ENCODE peak calls at places on chromosomes 1 and 21, in nine cellular contexts. One of them, this sample, is unnamed.

GRCh38 chr1:171421413-171422020 is 63.8 kb upstream of the PRRC2C start:
- DNase-seq in tibial nerve: no peak
- DNase-seq in uterus: no peak
- DNase-seq in neural progenitor cell: no peak
- DNase-seq in fibroblast of lung: no peak
- DNase-seq in pancreas: no peak
- DNase-seq in HCT116: no peak
- DNase-seq in AG04449: no peak
- DNase-seq in heart right ventricle: no peak
- DNase-seq in this sample: no peak

GRCh38 chr1:26278835-26279597 is 870 bp upstream of the SH3BGRL3 start:
- DNase-seq in tibial nerve: peak; percentile 36
- DNase-seq in uterus: peak; percentile 43
- DNase-seq in neural progenitor cell: peak; percentile 24
- DNase-seq in fibroblast of lung: peak; percentile 45
- DNase-seq in pancreas: no peak
- DNase-seq in HCT116: no peak
- DNase-seq in AG04449: no peak
- DNase-seq in heart right ventricle: no peak
- DNase-seq in this sample: no peak

GRCh38 chr1:25913166-25913565 is 6.9 kb upstream of the STMN1 start:
- DNase-seq in tibial nerve: no peak
- DNase-seq in uterus: no peak
- DNase-seq in neural progenitor cell: no peak
- DNase-seq in fibroblast of lung: no peak
- DNase-seq in pancreas: no peak
- DNase-seq in HCT116: no peak
- DNase-seq in AG04449: no peak
- DNase-seq in heart right ventricle: no peak
- DNase-seq in this sample: no peak

GRCh38 chr1:215569987-215570824 is 3.1 kb downstream of the KCTD3 start:
- DNase-seq in tibial nerve: no peak
- DNase-seq in uterus: no peak
- DNase-seq in neural progenitor cell: no peak
- DNase-seq in fibroblast of lung: no peak
- DNase-seq in pancreas: no peak
- DNase-seq in HCT116: no peak
- DNase-seq in AG04449: no peak
- DNase-seq in heart right ventricle: no peak
- DNase-seq in this sample: no peak

GRCh38 chr21:45825209-45825602 is 156.4 kb upstream of the COL6A1 start:
- DNase-seq in tibial nerve: no peak
- DNase-seq in uterus: peak; percentile 9
- DNase-seq in neural progenitor cell: no peak
- DNase-seq in fibroblast of lung: no peak
- DNase-seq in pancreas: no peak
- DNase-seq in HCT116: no peak
- DNase-seq in AG04449: no peak
- DNase-seq in heart right ventricle: no peak
- DNase-seq in this sample: no peak

GRCh38 chr1:2866415-2867086 is 65.1 kb upstream of the TTC34 start:
- DNase-seq in tibial nerve: no peak
- DNase-seq in uterus: no peak
- DNase-seq in neural progenitor cell: no peak
- DNase-seq in fibroblast of lung: no peak
- DNase-seq in pancreas: peak; percentile 21
- DNase-seq in HCT116: no peak
- DNase-seq in AG04449: no peak
- DNase-seq in heart right ventricle: peak; percentile 4
- DNase-seq in this sample: no peak

GRCh38 chr1:205812271-205812877 is 624 bp downstream of the SLC41A1 start:
- DNase-seq in tibial nerve: peak; percentile 20
- DNase-seq in uterus: peak; percentile 39
- DNase-seq in neural progenitor cell: peak; percentile 74
- DNase-seq in fibroblast of lung: peak; percentile 22
- DNase-seq in pancreas: no peak
- DNase-seq in HCT116: no peak
- DNase-seq in AG04449: no peak
- DNase-seq in heart right ventricle: no peak
- DNase-seq in this sample: no peak

GRCh38 chr21:14889080-14889805 is 175.6 kb downstream of the NRIP1 start:
- DNase-seq in tibial nerve: peak; percentile 56
- DNase-seq in uterus: no peak
- DNase-seq in neural progenitor cell: no peak
- DNase-seq in fibroblast of lung: peak; percentile 80
- DNase-seq in pancreas: no peak
- DNase-seq in HCT116: no peak
- DNase-seq in AG04449: no peak
- DNase-seq in heart right ventricle: no peak
- DNase-seq in this sample: peak; percentile 71

DNA sequence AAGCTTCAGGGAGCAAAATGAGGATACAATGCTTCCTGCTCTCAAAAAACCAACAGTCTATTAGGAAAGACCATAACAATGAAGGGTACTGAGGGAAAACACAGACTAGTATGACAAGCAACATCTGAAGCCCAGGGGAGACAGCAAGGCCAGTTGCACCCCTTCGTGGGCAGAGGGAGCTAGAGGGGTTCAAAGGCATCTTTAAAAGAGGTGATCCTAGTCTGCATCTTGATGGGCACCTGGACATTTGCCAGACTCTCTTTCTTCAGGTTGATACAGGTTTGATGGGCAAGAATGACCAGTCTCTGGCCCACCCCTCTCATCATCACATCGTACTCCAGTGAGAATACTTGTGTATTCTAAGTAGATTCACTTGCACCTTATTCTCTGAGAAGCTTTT is 177.7 kb downstream of the VAV3 start:
- DNase-seq in tibial nerve: no peak
- DNase-seq in uterus: no peak
- DNase-seq in neural progenitor cell: peak; percentile 18
- DNase-seq in fibroblast of lung: no peak
- DNase-seq in pancreas: no peak
- DNase-seq in HCT116: no peak
- DNase-seq in AG04449: no peak
- DNase-seq in heart right ventricle: no peak
- DNase-seq in this sample: no peak
- TF ChIP-seq CTCF in tibial nerve: no peak
- TF ChIP-seq CTCF in uterus: no peak
- TF ChIP-seq CTCF in neural progenitor cell: peak; percentile 41
- TF ChIP-seq CTCF in fibroblast of lung: peak; percentile 10
- TF ChIP-seq CTCF in pancreas: no peak
- TF ChIP-seq CTCF in HCT116: no peak
- TF ChIP-seq CTCF in AG04449: no peak
- TF ChIP-seq CTCF in heart right ventricle: peak; percentile 34
- TF ChIP-seq CTCF in this sample: peak; percentile 47

DNA sequence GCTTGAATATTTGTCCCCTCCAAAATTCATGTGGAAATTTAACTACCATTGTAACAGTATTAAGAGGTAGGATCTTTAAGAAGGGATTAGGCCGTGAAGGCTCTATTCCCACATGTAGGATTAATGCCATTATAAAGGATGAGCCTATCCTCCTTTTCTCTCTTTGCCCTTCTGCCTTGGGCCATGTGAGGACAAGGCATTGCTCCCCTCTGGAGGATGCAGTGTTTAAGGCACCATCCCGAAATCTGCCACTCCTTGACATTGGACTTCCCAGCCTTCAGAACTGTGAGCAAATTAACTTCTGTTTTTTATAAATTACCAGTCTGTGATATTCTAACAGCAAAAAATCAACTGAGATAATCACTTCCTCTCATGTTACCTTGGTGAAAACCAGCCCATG is 124.4 kb downstream of the TOMM20 start:
- DNase-seq in tibial nerve: no peak
- DNase-seq in uterus: no peak
- DNase-seq in neural progenitor cell: no peak
- DNase-seq in fibroblast of lung: no peak
- DNase-seq in pancreas: no peak
- DNase-seq in HCT116: no peak
- DNase-seq in AG04449: no peak
- DNase-seq in heart right ventricle: no peak
- DNase-seq in this sample: no peak
- H3K4me3 ChIP-seq in tibial nerve: no peak overlapping the region
- H3K4me3 ChIP-seq in uterus: no peak overlapping the region
- H3K4me3 ChIP-seq in neural progenitor cell: no peak overlapping the region
- H3K4me3 ChIP-seq in fibroblast of lung: no peak overlapping the region
- H3K4me3 ChIP-seq in pancreas: no peak overlapping the region
- H3K4me3 ChIP-seq in HCT116: no peak overlapping the region
- H3K4me3 ChIP-seq in AG04449: no peak overlapping the region
- H3K4me3 ChIP-seq in heart right ventricle: no peak overlapping the region
- H3K4me3 ChIP-seq in this sample: no peak overlapping the region

GRCh38 chr21:17915976-17916375 is 96.8 kb upstream of the C21orf91 start:
- DNase-seq in tibial nerve: no peak
- DNase-seq in uterus: no peak
- DNase-seq in neural progenitor cell: no peak
- DNase-seq in fibroblast of lung: no peak
- DNase-seq in pancreas: no peak
- DNase-seq in HCT116: no peak
- DNase-seq in AG04449: no peak
- DNase-seq in heart right ventricle: no peak
- DNase-seq in this sample: no peak

GRCh38 chr21:17925000-17925610 is 105.9 kb upstream of the C21orf91 start:
- DNase-seq in tibial nerve: peak; percentile 66
- DNase-seq in uterus: peak; percentile 63
- DNase-seq in neural progenitor cell: peak; percentile 83
- DNase-seq in fibroblast of lung: peak; percentile 61
- DNase-seq in pancreas: no peak
- DNase-seq in HCT116: peak; percentile 59
- DNase-seq in AG04449: no peak
- DNase-seq in heart right ventricle: no peak
- DNase-seq in this sample: no peak

GRCh38 chr21:17925900-17926299 is 106.7 kb upstream of the C21orf91 start:
- DNase-seq in tibial nerve: no peak
- DNase-seq in uterus: no peak
- DNase-seq in neural progenitor cell: peak; percentile 27
- DNase-seq in fibroblast of lung: peak; percentile 48
- DNase-seq in pancreas: no peak
- DNase-seq in HCT116: no peak
- DNase-seq in AG04449: no peak
- DNase-seq in heart right ventricle: no peak
- DNase-seq in this sample: no peak

DNA sequence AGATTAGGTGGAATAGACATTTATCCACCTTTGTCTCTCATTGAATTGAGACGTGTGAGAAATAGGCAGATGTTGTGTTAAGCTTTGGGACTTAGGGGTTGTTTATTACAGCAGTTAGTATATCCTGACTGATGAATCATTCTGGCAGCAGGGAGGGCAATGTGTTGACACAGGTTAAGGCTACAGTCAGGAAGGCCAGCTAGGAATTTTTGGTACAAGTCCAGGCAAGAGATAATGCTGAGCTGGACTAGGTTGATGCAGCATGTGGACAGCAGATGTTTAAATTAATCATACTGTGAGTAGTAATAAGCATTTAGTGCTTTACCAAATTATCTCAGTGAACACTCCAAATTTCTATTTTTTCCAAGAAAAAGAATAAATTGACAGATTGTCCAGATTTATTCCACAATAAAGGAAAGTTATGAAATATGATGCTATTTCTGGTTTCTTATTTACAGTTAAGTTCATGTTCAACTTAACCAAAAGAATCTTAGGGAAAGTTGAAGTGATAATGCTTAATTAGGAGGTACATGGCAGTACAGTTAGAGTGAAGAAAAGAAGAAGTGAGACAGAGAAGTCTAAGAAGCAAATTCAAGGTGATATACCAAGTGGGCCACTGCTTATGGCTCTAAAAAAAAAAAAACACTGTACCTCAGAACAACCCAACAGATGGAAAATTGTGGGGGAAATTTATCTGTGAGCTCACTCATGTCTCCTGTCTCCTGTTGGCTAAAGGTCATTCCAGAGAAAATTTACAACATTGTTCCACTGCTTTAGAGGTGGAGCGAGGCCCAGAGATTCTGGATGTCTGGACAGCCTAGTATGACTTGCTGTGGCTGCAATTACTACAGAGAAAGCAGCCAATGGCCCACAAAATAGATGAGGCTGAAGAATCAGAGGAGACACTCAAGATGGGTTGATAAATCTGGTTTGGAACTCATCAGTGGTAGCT is 102.7 kb upstream of the C21orf91 start:
- DNase-seq in tibial nerve: peak; percentile 41
- DNase-seq in uterus: peak; percentile 81
- DNase-seq in neural progenitor cell: no peak
- DNase-seq in fibroblast of lung: peak; percentile 85
- DNase-seq in pancreas: no peak
- DNase-seq in HCT116: no peak
- DNase-seq in AG04449: no peak
- DNase-seq in heart right ventricle: no peak
- DNase-seq in this sample: peak; percentile 30
- TF ChIP-seq CTCF in tibial nerve: no peak
- TF ChIP-seq CTCF in uterus: no peak
- TF ChIP-seq CTCF in neural progenitor cell: no peak
- TF ChIP-seq CTCF in fibroblast of lung: no peak
- TF ChIP-seq CTCF in pancreas: no peak
- TF ChIP-seq CTCF in HCT116: no peak
- TF ChIP-seq CTCF in AG04449: no peak
- TF ChIP-seq CTCF in heart right ventricle: no peak
- TF ChIP-seq CTCF in this sample: no peak

GRCh38 chr1:97464305-97464704 is 456.5 kb downstream of the DPYD start:
- DNase-seq in tibial nerve: no peak
- DNase-seq in uterus: no peak
- DNase-seq in neural progenitor cell: no peak
- DNase-seq in fibroblast of lung: no peak
- DNase-seq in pancreas: no peak
- DNase-seq in HCT116: no peak
- DNase-seq in AG04449: no peak
- DNase-seq in heart right ventricle: no peak
- DNase-seq in this sample: no peak
- H3K4me3 ChIP-seq in tibial nerve: no peak overlapping the region
- H3K4me3 ChIP-seq in uterus: no peak overlapping the region
- H3K4me3 ChIP-seq in neural progenitor cell: no peak overlapping the region
- H3K4me3 ChIP-seq in fibroblast of lung: no peak overlapping the region
- H3K4me3 ChIP-seq in pancreas: no peak overlapping the region
- H3K4me3 ChIP-seq in HCT116: no peak overlapping the region
- H3K4me3 ChIP-seq in AG04449: no peak overlapping the region
- H3K4me3 ChIP-seq in heart right ventricle: no peak overlapping the region
- H3K4me3 ChIP-seq in this sample: no peak overlapping the region

GRCh38 chr1:196361112-196361714 is 247.0 kb downstream of the KCNT2 start:
- DNase-seq in tibial nerve: no peak
- DNase-seq in uterus: no peak
- DNase-seq in neural progenitor cell: no peak
- DNase-seq in fibroblast of lung: no peak
- DNase-seq in pancreas: no peak
- DNase-seq in HCT116: peak; percentile 73
- DNase-seq in AG04449: no peak
- DNase-seq in heart right ventricle: no peak
- DNase-seq in this sample: peak; percentile 76

GRCh38 chr1:196357913-196358312 is 250.3 kb downstream of the KCNT2 start:
- DNase-seq in tibial nerve: no peak
- DNase-seq in uterus: no peak
- DNase-seq in neural progenitor cell: no peak
- DNase-seq in fibroblast of lung: no peak
- DNase-seq in pancreas: no peak
- DNase-seq in HCT116: no peak
- DNase-seq in AG04449: no peak
- DNase-seq in heart right ventricle: no peak
- DNase-seq in this sample: no peak

GRCh38 chr1:196355206-196355786 is 252.9 kb downstream of the KCNT2 start:
- DNase-seq in tibial nerve: peak; percentile 40
- DNase-seq in uterus: no peak
- DNase-seq in neural progenitor cell: no peak
- DNase-seq in fibroblast of lung: peak; percentile 56
- DNase-seq in pancreas: no peak
- DNase-seq in HCT116: no peak
- DNase-seq in AG04449: no peak
- DNase-seq in heart right ventricle: no peak
- DNase-seq in this sample: no peak
- TF ChIP-seq CTCF in tibial nerve: peak; percentile 61
- TF ChIP-seq CTCF in uterus: peak; percentile 27
- TF ChIP-seq CTCF in neural progenitor cell: peak; percentile 44
- TF ChIP-seq CTCF in fibroblast of lung: peak; percentile 52
- TF ChIP-seq CTCF in pancreas: peak; percentile 27
- TF ChIP-seq CTCF in HCT116: peak; percentile 49
- TF ChIP-seq CTCF in AG04449: peak; percentile 33
- TF ChIP-seq CTCF in heart right ventricle: peak; percentile 46
- TF ChIP-seq CTCF in this sample: peak; percentile 77

This sample was measured in epithelial cell of proximal tubule.